ENCODE peak calls at places on chromosomes 1 and 21, in four cellular contexts. I, J, O and C are unnamed samples.

GRCh38 chr1:154263465-154264332 is 8.7 kb upstream of the HAX1 start:
- DNase-seq in O (no peak), I (no peak), J (no peak), C (no peak)

GRCh38 chr1:24536391-24536840 is 19.5 kb upstream of the NCMAP start:
- DNase-seq in J (no peak), O (no peak), I (peak), C (no peak)

GRCh38 chr1:96309783-96310182 is 411.8 kb upstream of the PTBP2 start:
- DNase-seq in I (no peak), O (no peak), J (no peak), C (no peak)

GRCh38 chr21:35467536-35467935 is 418.4 kb upstream of the RUNX1 start:
- DNase-seq in O (no peak), I (no peak), J (no peak), C (no peak)

GRCh38 chr1:240031009-240031408 is 60.7 kb upstream of the FMN2 start:
- DNase-seq in I (peak), J (no peak), O (no peak), C (no peak)

GRCh38 chr21:41758550-41758949 is 8.3 kb downstream of the RIPK4 start:
- DNase-seq in I (no peak), J (no peak), O (no peak), C (no peak)

GRCh38 chr1:15409400-15410222 is at the start of gene EFHD2:
- DNase-seq in J (peak), O (peak), I (peak), C (peak)

GRCh38 chr1:118991448-118991847 is 3.3 kb upstream of the TBX15 start:
- DNase-seq in I (no peak), J (no peak), O (no peak), C (no peak)

GRCh38 chr1:20426923-20427322 is 59.1 kb downstream of the CAMK2N1 start:
- DNase-seq in I (peak), J (no peak), O (no peak), C (no peak)

GRCh38 chr1:147225193-147225730 is at the start of gene FMO5:
- DNase-seq in O (peak), J (peak), I (no peak), C (peak)

GRCh38 chr21:27725916-27726315 is 759.0 kb upstream of the ADAMTS5 start:
- DNase-seq in J (no peak), I (no peak), O (no peak), C (no peak)
- TF ChIP-seq TAF1 in J (no peak), I (no peak), O (no peak), C (no peak)

GRCh38 chr1:44819594-44820327 is 11.4 kb downstream of the BTBD19 start:
- DNase-seq in I (peak), J (peak), O (peak), C (peak)
- TF ChIP-seq POLR2A in I (no peak), J (peak), O (peak), C (peak)

GRCh38 chr1:73761559-73761958 is 436.4 kb downstream of the LRRIQ3 start:
- DNase-seq in O (no peak), J (no peak), I (no peak), C (no peak)
- TF ChIP-seq TAF1 in O (no peak), J (no peak), I (no peak), C (no peak)

GRCh38 chr1:7515896-7516295 is 255.2 kb upstream of the VAMP3 start:
- DNase-seq in O (no peak), J (no peak), I (no peak), C (no peak)
- TF ChIP-seq POLR2A in O (no peak), J (no peak), I (no peak), C (no peak)

DNA sequence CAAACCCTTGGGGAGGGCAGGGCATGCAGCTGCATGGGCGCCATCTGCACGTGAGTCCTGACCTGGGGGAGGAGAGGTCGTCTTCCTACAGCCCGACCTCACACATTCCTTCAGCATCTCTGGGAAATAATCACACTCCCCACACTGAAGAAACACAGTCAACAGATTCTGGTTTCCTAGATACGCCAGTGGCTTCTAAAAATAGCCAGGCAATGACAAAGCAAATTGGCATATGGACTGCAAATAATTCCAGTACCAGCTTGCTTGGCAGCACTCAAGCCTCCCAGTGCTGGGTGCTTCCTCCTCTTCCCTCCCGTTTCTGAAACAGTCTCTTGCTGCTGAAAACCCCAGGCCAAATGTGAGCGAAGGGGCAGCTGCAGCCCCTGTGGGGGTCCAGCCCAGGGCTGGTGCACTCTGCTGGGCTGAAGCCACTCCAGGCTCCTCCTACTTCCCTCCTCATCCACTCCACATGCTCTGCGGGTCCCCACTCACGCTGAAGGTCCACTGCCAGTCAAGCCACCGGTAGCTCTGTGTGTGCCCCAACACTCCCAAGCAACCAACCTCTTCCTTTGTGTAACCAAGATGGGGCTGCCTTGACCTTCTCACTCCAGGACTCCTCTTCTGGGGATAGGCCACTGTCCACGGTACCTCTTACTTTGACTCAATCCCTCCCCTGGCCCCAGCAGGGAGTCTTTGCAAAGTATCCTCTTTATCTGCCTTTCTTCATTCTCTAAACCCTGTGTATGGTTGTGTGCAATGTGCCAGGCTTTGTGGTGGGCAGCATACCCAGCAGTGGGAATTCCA is 69.0 kb downstream of the KCND3 start:
- DNase-seq in J (no peak), O (no peak), I (no peak), C (no peak)
- TF ChIP-seq TAF1 in J (no peak), O (no peak), I (no peak), C (no peak)